ENCODE peak calls at places on chromosomes 4 and X, in eight cellular contexts. N is mammary epithelial cell, S is fibroblast of lung, F is IMR-90, Y is GM12878, Q is neural progenitor cell, M is Karpas-422, O is endodermal cell. P is an unnamed sample.
A peak's percentile ranks its signal among the peaks of the same experiment; 100 is the strongest.

GRCh38 chr4:98716796-98717195 is 58.4 kb upstream of the TSPAN5 start:
- DNase-seq in N (no peak), S (no peak), F (no peak), Y (no peak), Q (no peak), M (no peak), O (no peak), P (no peak)

GRCh38 chr4:41882622-41883347 is 52.4 kb upstream of the TMEM33 start:
- DNase-seq in N (peak; percentile 21), S (peak; percentile 39), F (peak; percentile 23), Y (no peak), Q (peak; percentile 72), M (peak; percentile 74), O (peak; percentile 80), P (no peak)

GRCh38 chr4:156537275-156537674 is 434.3 kb downstream of the PDGFC start:
- DNase-seq in N (no peak), S (no peak), F (peak; percentile 22), Y (no peak), Q (no peak), M (no peak), O (no peak), P (no peak)

GRCh38 chr4:37648084-37648817 is 37.9 kb downstream of the RELL1 start:
- DNase-seq in N (peak; percentile 87), S (peak; percentile 96), F (peak; percentile 96), Y (no peak), Q (no peak), M (no peak), O (peak; percentile 89), P (peak; percentile 87)

GRCh38 chr4:173506780-173507211 is 23.2 kb downstream of the HAND2 start:
- DNase-seq in N (no peak), S (no peak), F (no peak), Y (no peak), Q (peak; percentile 75), M (no peak), O (peak; percentile 71), P (no peak)

GRCh38 chrX:96394566-96394965 is 290.1 kb upstream of the DIAPH2 start:
- DNase-seq in N (no peak), S (no peak), F (peak; percentile 41), Y (no peak), Q (no peak), M (no peak), O (no peak), P (no peak)

GRCh38 chr4:4689694-4690440 is 148.0 kb upstream of the STX18 start:
- DNase-seq in N (no peak), S (no peak), F (no peak), Y (peak; percentile 83), Q (no peak), M (no peak), O (no peak), P (no peak)

GRCh38 chrX:47148946-47149345 is 3.9 kb downstream of the RBM10 start:
- DNase-seq in N (no peak), S (no peak), F (no peak), Y (no peak), Q (no peak), M (no peak), O (no peak), P (no peak)

GRCh38 chrX:54909941-54910340 is 10.7 kb upstream of the TRO start:
- DNase-seq in N (no peak), S (no peak), F (no peak), Y (no peak), Q (no peak), M (no peak), O (no peak), P (no peak)

GRCh38 chrX:23890933-23891332 is 16.8 kb downstream of the APOO start:
- DNase-seq in N (no peak), S (no peak), F (no peak), Y (no peak), Q (no peak), M (no peak), O (no peak), P (no peak)

GRCh38 chr4:113445286-113445685 is 316.3 kb downstream of the CAMK2D start:
- DNase-seq in N (peak; percentile 97), S (peak; percentile 99), F (peak; percentile 94), Y (no peak), Q (no peak), M (no peak), O (no peak), P (no peak)

GRCh38 chr4:1243451-1244080 is 5.4 kb downstream of the CTBP1 start:
- DNase-seq in N (no peak), S (no peak), F (no peak), Y (no peak), Q (no peak), M (peak; percentile 65), O (peak; percentile 48), P (no peak)

GRCh38 chr4:1244081-1244977 is 4.6 kb downstream of the CTBP1 start:
- DNase-seq in N (no peak), S (no peak), F (no peak), Y (no peak), Q (no peak), M (no peak), O (peak; percentile 38), P (peak; percentile 79)

GRCh38 chr4:1241466-1241935 is 7.4 kb downstream of the CTBP1 start:
- DNase-seq in N (no peak), S (no peak), F (no peak), Y (no peak), Q (no peak), M (no peak), O (no peak), P (peak; percentile 69)

GRCh38 chr4:1241936-1242505 is 6.9 kb downstream of the CTBP1 start:
- DNase-seq in N (no peak), S (no peak), F (no peak), Y (no peak), Q (no peak), M (no peak), O (peak; percentile 32), P (no peak)

DNA sequence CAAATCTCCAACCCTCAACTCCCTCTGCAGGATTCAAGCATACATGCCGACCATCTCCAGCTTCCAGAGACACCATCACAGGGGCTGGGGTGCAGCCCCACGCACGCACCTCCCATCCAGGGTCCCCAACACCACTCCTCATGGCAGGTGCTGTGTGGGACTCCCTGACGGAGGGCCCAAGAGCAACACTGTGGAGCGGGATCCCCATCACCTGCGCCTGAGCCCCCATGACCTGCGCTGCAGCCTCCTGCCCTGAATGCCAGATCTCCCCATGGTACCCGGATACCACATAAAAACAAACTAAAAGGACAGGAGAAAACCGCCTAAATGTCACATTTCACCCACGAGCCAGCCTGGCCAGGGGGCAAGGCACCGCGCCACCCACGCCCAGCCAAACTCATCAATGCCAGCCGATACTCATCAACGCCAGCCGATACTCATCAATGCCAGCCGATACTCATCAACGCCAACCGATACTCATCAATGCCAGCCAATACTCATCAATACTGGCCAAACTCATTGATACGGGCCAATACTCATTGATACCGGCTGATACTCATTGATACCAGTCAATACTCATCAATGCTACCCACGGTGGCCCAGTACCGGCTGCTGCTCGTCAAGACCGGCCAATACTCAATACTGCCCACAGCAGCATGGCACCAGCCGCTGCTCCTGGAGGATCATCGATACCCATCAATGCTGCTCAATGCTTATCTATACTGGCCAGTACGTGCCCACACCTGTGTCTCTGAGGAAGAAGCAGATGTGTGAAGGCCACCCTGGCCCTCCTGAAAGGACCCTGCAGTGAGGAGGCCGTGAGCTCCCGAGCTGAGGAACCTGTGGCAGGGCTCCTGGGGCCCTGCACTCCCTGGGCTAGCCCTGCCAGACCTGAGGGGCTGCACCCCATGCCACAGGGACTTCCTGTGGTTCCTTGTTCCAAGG is 6.2 kb downstream of the CTBP1 start:
- DNase-seq in N (no peak), S (no peak), F (no peak), Y (no peak), Q (no peak), M (no peak), O (peak; percentile 38), P (peak; percentile 64)
- H3K4me1 ChIP-seq in N (peaks cover 21% of the 10 kb centered on the region), S (peaks cover 16% of the 10 kb centered on the region), F (peaks cover 16% of the 10 kb centered on the region), Y (peaks cover 14% of the 10 kb centered on the region), Q (peaks cover 10% of the 10 kb centered on the region), M (peaks cover 16% of the 10 kb centered on the region), O (peaks cover 4% of the 10 kb centered on the region), P (peaks cover 19% of the 10 kb centered on the region)

GRCh38 chr4:151442002-151442401 is 33.0 kb downstream of the FHIP1A start:
- DNase-seq in N (no peak), S (no peak), F (no peak), Y (no peak), Q (no peak), M (no peak), O (no peak), P (no peak)
- H3K9ac ChIP-seq in N (no peak overlapping the region), S (no peak overlapping the region), F (no peak overlapping the region), Y (no peak overlapping the region), Q (no peak overlapping the region), M (no peak overlapping the region), O (no peak overlapping the region), P (no peak overlapping the region)

GRCh38 chr4:168484626-168485025 is 4.3 kb upstream of the DDX60L start:
- DNase-seq in N (peak; percentile 62), S (peak; percentile 75), F (peak; percentile 91), Y (no peak), Q (no peak), M (no peak), O (no peak), P (no peak)

GRCh38 chr4:168485511-168485910 is 5.2 kb upstream of the DDX60L start:
- DNase-seq in N (no peak), S (no peak), F (no peak), Y (no peak), Q (no peak), M (no peak), O (no peak), P (no peak)

GRCh38 chr4:168480991-168481588 is 798 bp upstream of the DDX60L start:
- DNase-seq in N (peak; percentile 81), S (peak; percentile 72), F (peak; percentile 85), Y (peak; percentile 16), Q (no peak), M (peak; percentile 84), O (no peak), P (no peak)

GRCh38 chr4:168486961-168487820 is 6.9 kb upstream of the DDX60L start:
- DNase-seq in N (peak; percentile 88), S (peak; percentile 50), F (peak; percentile 82), Y (no peak), Q (no peak), M (no peak), O (no peak), P (no peak)

GRCh38 chr4:168483786-168484185 is 3.5 kb upstream of the DDX60L start:
- DNase-seq in N (no peak), S (no peak), F (peak; percentile 66), Y (no peak), Q (no peak), M (no peak), O (no peak), P (no peak)
- H3K4me1 ChIP-seq in N (peaks cover 44% of the 10 kb centered on the region), S (peaks cover 30% of the 10 kb centered on the region), F (peaks cover 20% of the 10 kb centered on the region), Y (peaks cover 6% of the 10 kb centered on the region), Q (no peaks in the 10 kb centered on the region), M (peaks cover 16% of the 10 kb centered on the region), O (peaks cover 12% of the 10 kb centered on the region), P (no peaks in the 10 kb centered on the region)

GRCh38 chrX:101488796-101489195 is 3.5 kb downstream of the ARMCX4 start:
- DNase-seq in N (no peak), S (no peak), F (no peak), Y (no peak), Q (no peak), M (no peak), O (no peak), P (no peak)

GRCh38 chrX:101482296-101482695 is 3.0 kb upstream of the ARMCX4 start:
- DNase-seq in N (no peak), S (peak; percentile 9), F (peak; percentile 46), Y (no peak), Q (no peak), M (no peak), O (no peak), P (no peak)

GRCh38 chrX:101483705-101484104 is 1.6 kb upstream of the ARMCX4 start:
- DNase-seq in N (no peak), S (no peak), F (no peak), Y (no peak), Q (peak; percentile 54), M (no peak), O (peak; percentile 51), P (no peak)

GRCh38 chrX:101485212-101486064 is at the start of gene ARMCX4:
- DNase-seq in N (peak; percentile 18), S (peak; percentile 64), F (peak; percentile 62), Y (no peak), Q (peak; percentile 82), M (no peak), O (peak; percentile 88), P (peak; percentile 84)
- H3K9ac ChIP-seq in N (no peak within 1 kb of the TSS), S (peak within 1 kb of the TSS; percentile 61), F (peak within 1 kb of the TSS; percentile 66), Y (no peak within 1 kb of the TSS), Q (peak within 1 kb of the TSS; percentile 47), M (peak within 1 kb of the TSS; percentile 26), O (peak within 1 kb of the TSS; percentile 52), P (peak within 1 kb of the TSS; percentile 61)

P was measured in kidney.